ENCODE peak calls at places on chromosomes 2 and 18, in ten cellular contexts. One of them, this sample, is unnamed.

GRCh38 chr2:213007290-213007838 is 144.0 kb downstream of the IKZF2 start:
- DNase-seq in AG10803: no peak
- DNase-seq in GM12865: no peak
- DNase-seq in brain microvascular endothelial cell: no peak
- DNase-seq in fibroblast of mammary gland: no peak
- DNase-seq in transverse colon: no peak
- DNase-seq in PC-9: no peak
- DNase-seq in fibroblast of villous mesenchyme: no peak
- DNase-seq in Panc1: no peak
- DNase-seq in fibroblast of lung: peak
- DNase-seq in this sample: no peak

GRCh38 chr2:124476291-124476690 is 451.2 kb downstream of the CNTNAP5 start:
- DNase-seq in AG10803: no peak
- DNase-seq in GM12865: no peak
- DNase-seq in brain microvascular endothelial cell: peak
- DNase-seq in fibroblast of mammary gland: no peak
- DNase-seq in transverse colon: no peak
- DNase-seq in PC-9: no peak
- DNase-seq in fibroblast of villous mesenchyme: no peak
- DNase-seq in Panc1: no peak
- DNase-seq in fibroblast of lung: peak
- DNase-seq in this sample: peak

GRCh38 chr18:48847807-48848486 is 102.8 kb downstream of the SMAD7 start:
- DNase-seq in AG10803: no peak
- DNase-seq in GM12865: no peak
- DNase-seq in brain microvascular endothelial cell: no peak
- DNase-seq in fibroblast of mammary gland: no peak
- DNase-seq in transverse colon: no peak
- DNase-seq in PC-9: no peak
- DNase-seq in fibroblast of villous mesenchyme: no peak
- DNase-seq in Panc1: no peak
- DNase-seq in fibroblast of lung: no peak
- DNase-seq in this sample: no peak

GRCh38 chr2:240712121-240712520 is 20.5 kb downstream of the AQP12A start:
- DNase-seq in AG10803: no peak
- DNase-seq in GM12865: no peak
- DNase-seq in brain microvascular endothelial cell: no peak
- DNase-seq in fibroblast of mammary gland: no peak
- DNase-seq in transverse colon: no peak
- DNase-seq in PC-9: no peak
- DNase-seq in fibroblast of villous mesenchyme: no peak
- DNase-seq in Panc1: no peak
- DNase-seq in fibroblast of lung: no peak
- DNase-seq in this sample: no peak

GRCh38 chr2:109340381-109340780 is 211.4 kb downstream of the SH3RF3 start:
- DNase-seq in AG10803: no peak
- DNase-seq in GM12865: no peak
- DNase-seq in brain microvascular endothelial cell: no peak
- DNase-seq in fibroblast of mammary gland: no peak
- DNase-seq in transverse colon: no peak
- DNase-seq in PC-9: no peak
- DNase-seq in fibroblast of villous mesenchyme: no peak
- DNase-seq in Panc1: no peak
- DNase-seq in fibroblast of lung: no peak
- DNase-seq in this sample: no peak

GRCh38 chr2:56040189-56040588 is 116.6 kb upstream of the EFEMP1 start:
- DNase-seq in AG10803: no peak
- DNase-seq in GM12865: no peak
- DNase-seq in brain microvascular endothelial cell: no peak
- DNase-seq in fibroblast of mammary gland: no peak
- DNase-seq in transverse colon: no peak
- DNase-seq in PC-9: no peak
- DNase-seq in fibroblast of villous mesenchyme: no peak
- DNase-seq in Panc1: no peak
- DNase-seq in fibroblast of lung: no peak
- DNase-seq in this sample: no peak

GRCh38 chr18:11857177-11857887 is 6.1 kb downstream of the CHMP1B start:
- DNase-seq in AG10803: peak
- DNase-seq in GM12865: no peak
- DNase-seq in brain microvascular endothelial cell: peak
- DNase-seq in fibroblast of mammary gland: peak
- DNase-seq in transverse colon: peak
- DNase-seq in PC-9: peak
- DNase-seq in fibroblast of villous mesenchyme: peak
- DNase-seq in Panc1: peak
- DNase-seq in fibroblast of lung: peak
- DNase-seq in this sample: peak

GRCh38 chr2:134683561-134684112 is 35.2 kb downstream of the TMEM163 start:
- DNase-seq in AG10803: no peak
- DNase-seq in GM12865: peak
- DNase-seq in brain microvascular endothelial cell: no peak
- DNase-seq in fibroblast of mammary gland: peak
- DNase-seq in transverse colon: no peak
- DNase-seq in PC-9: peak
- DNase-seq in fibroblast of villous mesenchyme: no peak
- DNase-seq in Panc1: no peak
- DNase-seq in fibroblast of lung: peak
- DNase-seq in this sample: no peak

GRCh38 chr18:9404565-9405060 is 70.0 kb downstream of the TWSG1 start:
- DNase-seq in AG10803: no peak
- DNase-seq in GM12865: peak
- DNase-seq in brain microvascular endothelial cell: no peak
- DNase-seq in fibroblast of mammary gland: no peak
- DNase-seq in transverse colon: no peak
- DNase-seq in PC-9: no peak
- DNase-seq in fibroblast of villous mesenchyme: peak
- DNase-seq in Panc1: no peak
- DNase-seq in fibroblast of lung: peak
- DNase-seq in this sample: no peak

GRCh38 chr2:73611867-73612266 is 30.4 kb downstream of the NAT8 start:
- DNase-seq in AG10803: no peak
- DNase-seq in GM12865: no peak
- DNase-seq in brain microvascular endothelial cell: no peak
- DNase-seq in fibroblast of mammary gland: peak
- DNase-seq in transverse colon: no peak
- DNase-seq in PC-9: no peak
- DNase-seq in fibroblast of villous mesenchyme: no peak
- DNase-seq in Panc1: no peak
- DNase-seq in fibroblast of lung: peak
- DNase-seq in this sample: no peak

GRCh38 chr18:31206787-31207381 is 44.2 kb upstream of the DSC1 start:
- DNase-seq in AG10803: no peak
- DNase-seq in GM12865: peak
- DNase-seq in brain microvascular endothelial cell: peak
- DNase-seq in fibroblast of mammary gland: peak
- DNase-seq in transverse colon: peak
- DNase-seq in PC-9: peak
- DNase-seq in fibroblast of villous mesenchyme: no peak
- DNase-seq in Panc1: peak
- DNase-seq in fibroblast of lung: peak
- DNase-seq in this sample: no peak

GRCh38 chr2:235611337-235611736 is 117.5 kb downstream of the AGAP1 start:
- DNase-seq in AG10803: no peak
- DNase-seq in GM12865: no peak
- DNase-seq in brain microvascular endothelial cell: no peak
- DNase-seq in fibroblast of mammary gland: no peak
- DNase-seq in transverse colon: no peak
- DNase-seq in PC-9: no peak
- DNase-seq in fibroblast of villous mesenchyme: no peak
- DNase-seq in Panc1: no peak
- DNase-seq in fibroblast of lung: no peak
- DNase-seq in this sample: no peak

DNA sequence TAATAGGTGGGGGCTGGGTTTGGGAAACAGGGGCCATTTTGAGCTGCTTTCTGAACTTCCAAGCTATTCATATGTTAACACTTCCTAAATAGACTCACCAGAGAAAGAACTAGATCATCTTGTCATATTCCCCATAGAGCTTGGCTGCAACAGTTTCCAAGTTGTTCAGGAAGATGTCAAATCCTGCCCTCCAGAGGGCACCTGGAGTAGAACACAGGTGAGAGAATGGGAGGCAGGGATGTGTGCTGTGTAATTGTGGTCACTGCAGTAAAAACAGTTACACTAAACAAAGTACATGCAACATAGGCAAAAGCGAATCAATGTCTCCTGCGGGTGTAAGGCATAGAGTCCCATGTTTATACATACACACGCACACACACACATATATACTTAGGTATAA is 34.5 kb upstream of the LRRC30 start:
- DNase-seq in AG10803: no peak
- DNase-seq in GM12865: no peak
- DNase-seq in brain microvascular endothelial cell: no peak
- DNase-seq in fibroblast of mammary gland: no peak
- DNase-seq in transverse colon: no peak
- DNase-seq in PC-9: no peak
- DNase-seq in fibroblast of villous mesenchyme: no peak
- DNase-seq in Panc1: no peak
- DNase-seq in fibroblast of lung: no peak
- DNase-seq in this sample: no peak
- TF ChIP-seq CTCF in AG10803: no peak
- TF ChIP-seq CTCF in GM12865: no peak
- TF ChIP-seq CTCF in brain microvascular endothelial cell: no peak
- TF ChIP-seq CTCF in fibroblast of mammary gland: no peak
- TF ChIP-seq CTCF in transverse colon: no peak
- TF ChIP-seq CTCF in PC-9: no peak
- TF ChIP-seq CTCF in fibroblast of villous mesenchyme: no peak
- TF ChIP-seq CTCF in Panc1: no peak
- TF ChIP-seq CTCF in fibroblast of lung: no peak
- TF ChIP-seq CTCF in this sample: peak

DNA sequence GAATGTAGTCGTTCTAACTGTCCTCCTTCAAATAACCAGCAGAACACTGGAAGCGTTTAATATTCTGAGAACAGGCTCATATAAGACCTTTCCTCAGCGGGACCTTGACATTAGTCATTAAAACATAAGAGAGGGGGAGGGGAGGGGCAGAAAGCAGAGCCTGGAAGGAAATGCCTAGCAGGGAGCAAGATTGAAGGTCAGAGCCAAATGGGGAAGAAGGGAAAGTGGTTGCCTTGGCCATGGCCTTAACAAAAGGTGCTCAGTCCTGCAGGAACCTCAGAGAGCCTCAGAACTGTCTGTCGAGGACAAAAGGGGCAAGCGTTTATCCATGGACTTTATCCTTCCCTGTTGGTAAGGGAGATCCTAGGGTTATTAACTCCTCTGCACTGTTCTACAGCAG is 851 bp upstream of the PLA2R1 start:
- DNase-seq in AG10803: no peak
- DNase-seq in GM12865: no peak
- DNase-seq in brain microvascular endothelial cell: no peak
- DNase-seq in fibroblast of mammary gland: no peak
- DNase-seq in transverse colon: no peak
- DNase-seq in PC-9: no peak
- DNase-seq in fibroblast of villous mesenchyme: no peak
- DNase-seq in Panc1: no peak
- DNase-seq in fibroblast of lung: no peak
- DNase-seq in this sample: no peak
- H3K4me3 ChIP-seq in AG10803: peak
- H3K4me3 ChIP-seq in GM12865: no peak
- H3K4me3 ChIP-seq in brain microvascular endothelial cell: peak
- H3K4me3 ChIP-seq in fibroblast of mammary gland: peak
- H3K4me3 ChIP-seq in transverse colon: peak
- H3K4me3 ChIP-seq in PC-9: no peak
- H3K4me3 ChIP-seq in fibroblast of villous mesenchyme: no peak
- H3K4me3 ChIP-seq in Panc1: peak
- H3K4me3 ChIP-seq in fibroblast of lung: no peak
- H3K4me3 ChIP-seq in this sample: peak

DNA sequence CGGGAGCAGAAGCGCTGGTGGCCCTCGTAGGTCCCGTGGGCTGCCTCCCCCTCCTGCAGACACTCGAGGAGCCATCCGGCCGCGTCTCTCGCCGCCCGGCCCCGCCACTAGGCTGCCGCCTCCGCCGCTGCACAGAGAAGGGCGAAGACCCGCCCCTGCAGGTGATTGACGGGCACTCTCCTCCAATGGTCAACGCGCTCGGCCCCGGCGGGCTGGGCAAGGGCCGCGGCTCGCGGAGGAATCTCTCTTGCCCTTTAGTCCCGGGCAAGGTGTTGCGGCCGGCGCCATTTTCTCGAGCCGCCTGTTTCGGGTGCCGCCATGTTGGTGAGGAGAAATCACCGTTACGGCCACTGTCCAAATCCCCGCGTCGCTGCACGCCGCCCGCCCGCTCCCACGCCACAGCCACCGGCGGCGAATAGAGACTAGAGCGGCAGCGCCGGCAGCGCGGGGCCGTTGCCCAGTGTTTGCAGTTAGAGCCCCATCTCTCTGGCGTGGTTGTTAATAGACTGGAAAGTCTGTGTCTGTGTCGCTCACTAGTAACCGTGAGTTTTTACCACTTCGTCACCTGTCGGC is at the start of gene ZC3H6:
- DNase-seq in AG10803: peak
- DNase-seq in GM12865: peak
- DNase-seq in brain microvascular endothelial cell: peak
- DNase-seq in fibroblast of mammary gland: peak
- DNase-seq in transverse colon: peak
- DNase-seq in PC-9: peak
- DNase-seq in fibroblast of villous mesenchyme: peak
- DNase-seq in Panc1: peak
- DNase-seq in fibroblast of lung: peak
- DNase-seq in this sample: peak
- TF ChIP-seq CTCF in AG10803: no peak
- TF ChIP-seq CTCF in GM12865: no peak
- TF ChIP-seq CTCF in brain microvascular endothelial cell: peak
- TF ChIP-seq CTCF in fibroblast of mammary gland: no peak
- TF ChIP-seq CTCF in transverse colon: no peak
- TF ChIP-seq CTCF in PC-9: no peak
- TF ChIP-seq CTCF in fibroblast of villous mesenchyme: no peak
- TF ChIP-seq CTCF in Panc1: no peak
- TF ChIP-seq CTCF in fibroblast of lung: no peak
- TF ChIP-seq CTCF in this sample: peak

GRCh38 chr2:85853499-85854165 is 35.2 kb downstream of the ST3GAL5 start:
- DNase-seq in AG10803: no peak
- DNase-seq in GM12865: peak
- DNase-seq in brain microvascular endothelial cell: no peak
- DNase-seq in fibroblast of mammary gland: no peak
- DNase-seq in transverse colon: no peak
- DNase-seq in PC-9: no peak
- DNase-seq in fibroblast of villous mesenchyme: no peak
- DNase-seq in Panc1: no peak
- DNase-seq in fibroblast of lung: no peak
- DNase-seq in this sample: no peak

GRCh38 chr2:85852078-85852790 is 36.6 kb downstream of the ST3GAL5 start:
- DNase-seq in AG10803: no peak
- DNase-seq in GM12865: no peak
- DNase-seq in brain microvascular endothelial cell: no peak
- DNase-seq in fibroblast of mammary gland: no peak
- DNase-seq in transverse colon: no peak
- DNase-seq in PC-9: no peak
- DNase-seq in fibroblast of villous mesenchyme: no peak
- DNase-seq in Panc1: no peak
- DNase-seq in fibroblast of lung: no peak
- DNase-seq in this sample: no peak

GRCh38 chr2:85854166-85854509 is 34.7 kb downstream of the ST3GAL5 start:
- DNase-seq in AG10803: no peak
- DNase-seq in GM12865: no peak
- DNase-seq in brain microvascular endothelial cell: no peak
- DNase-seq in fibroblast of mammary gland: no peak
- DNase-seq in transverse colon: no peak
- DNase-seq in PC-9: no peak
- DNase-seq in fibroblast of villous mesenchyme: no peak
- DNase-seq in Panc1: no peak
- DNase-seq in fibroblast of lung: no peak
- DNase-seq in this sample: no peak

GRCh38 chr2:85851253-85851955 is 37.4 kb downstream of the ST3GAL5 start:
- DNase-seq in AG10803: peak
- DNase-seq in GM12865: peak
- DNase-seq in brain microvascular endothelial cell: no peak
- DNase-seq in fibroblast of mammary gland: peak
- DNase-seq in transverse colon: peak
- DNase-seq in PC-9: no peak
- DNase-seq in fibroblast of villous mesenchyme: peak
- DNase-seq in Panc1: no peak
- DNase-seq in fibroblast of lung: no peak
- DNase-seq in this sample: no peak

GRCh38 chr2:85852979-85853498 is 35.8 kb downstream of the ST3GAL5 start:
- DNase-seq in AG10803: peak
- DNase-seq in GM12865: peak
- DNase-seq in brain microvascular endothelial cell: no peak
- DNase-seq in fibroblast of mammary gland: peak
- DNase-seq in transverse colon: peak
- DNase-seq in PC-9: no peak
- DNase-seq in fibroblast of villous mesenchyme: peak
- DNase-seq in Panc1: no peak
- DNase-seq in fibroblast of lung: no peak
- DNase-seq in this sample: no peak
- H3K4me3 ChIP-seq in AG10803: peak
- H3K4me3 ChIP-seq in GM12865: peak
- H3K4me3 ChIP-seq in brain microvascular endothelial cell: no peak
- H3K4me3 ChIP-seq in fibroblast of mammary gland: no peak
- H3K4me3 ChIP-seq in transverse colon: no peak
- H3K4me3 ChIP-seq in PC-9: no peak
- H3K4me3 ChIP-seq in fibroblast of villous mesenchyme: peak
- H3K4me3 ChIP-seq in Panc1: no peak
- H3K4me3 ChIP-seq in fibroblast of lung: no peak
- H3K4me3 ChIP-seq in this sample: no peak